ENCODE peak calls at places on chromosomes 7 and 10, in nine cellular contexts. Z, K, N, L, U, S, I, F and G are unnamed samples.

GRCh38 chr10:35274511-35275060 is 61.7 kb upstream of the CCNY start:
- DNase-seq in L (no peak), I (no peak), K (no peak), N (no peak), S (no peak), F (no peak), Z (no peak), U (no peak), G (no peak)

GRCh38 chr7:21383217-21383832 is 44.6 kb upstream of the SP4 start:
- DNase-seq in L (no peak), I (no peak), K (no peak), U (no peak), S (no peak), F (no peak), Z (no peak), N (no peak), G (no peak)

GRCh38 chr7:158386866-158387820 is 200.5 kb downstream of the PTPRN2 start:
- DNase-seq in L (no peak), Z (no peak), U (no peak), N (no peak), K (no peak), I (no peak), F (no peak), S (no peak), G (no peak)

GRCh38 chr7:29135851-29136250 is 10.5 kb downstream of the CPVL start:
- DNase-seq in S (no peak), Z (no peak), K (no peak), N (no peak), L (no peak), I (no peak), U (no peak), F (no peak), G (no peak)

GRCh38 chr7:101622609-101623178 is 6.4 kb downstream of the MYL10 start:
- DNase-seq in U (no peak), K (no peak), L (no peak), F (no peak), I (no peak), S (no peak), Z (no peak), N (no peak), G (no peak)

GRCh38 chr10:31090894-31091607 is 59.4 kb upstream of the ZNF438 start:
- DNase-seq in N (no peak), Z (no peak), F (no peak), S (no peak), U (peak), L (no peak), K (no peak), I (no peak), G (no peak)

GRCh38 chr7:66859794-66860645 is 61.0 kb upstream of the TMEM248 start:
- DNase-seq in Z (no peak), I (no peak), N (peak), S (no peak), F (no peak), L (no peak), U (no peak), K (peak), G (no peak)

GRCh38 chr7:1533569-1534329 is 3.2 kb downstream of the MAFK start:
- DNase-seq in S (peak), U (peak), I (no peak), K (peak), Z (peak), L (peak), N (no peak), F (peak), G (peak)

GRCh38 chr10:103932996-103933395 is 15.0 kb upstream of the STN1 start:
- DNase-seq in L (no peak), U (no peak), I (no peak), F (no peak), N (no peak), Z (no peak), K (no peak), S (no peak), G (no peak)

GRCh38 chr10:78543749-78544446 is 510.2 kb downstream of the RPS24 start:
- DNase-seq in N (no peak), S (no peak), U (peak), F (no peak), L (no peak), I (peak), K (peak), Z (no peak), G (no peak)

GRCh38 chr10:10716972-10717371 is 300.7 kb upstream of the CELF2 start:
- DNase-seq in S (no peak), I (no peak), N (no peak), F (no peak), Z (no peak), L (no peak), K (no peak), U (no peak), G (no peak)

GRCh38 chr7:7819442-7820247 is 101.2 kb upstream of the RPA3 start:
- DNase-seq in U (no peak), K (no peak), I (no peak), N (no peak), S (no peak), Z (no peak), F (no peak), L (no peak), G (no peak)

GRCh38 chr10:29734640-29734979 is 99.8 kb upstream of the SVIL start:
- DNase-seq in L (no peak), Z (no peak), N (no peak), F (no peak), I (no peak), K (no peak), S (no peak), U (no peak), G (peak)

GRCh38 chr7:148893071-148893470 is 9.0 kb upstream of the EZH2 start:
- DNase-seq in I (no peak), U (no peak), L (no peak), F (no peak), S (no peak), K (no peak), Z (no peak), N (no peak), G (no peak)

GRCh38 chr10:74863508-74863907 is 37.1 kb downstream of the KAT6B start:
- DNase-seq in K (no peak), I (no peak), L (no peak), S (no peak), N (no peak), F (no peak), Z (no peak), U (peak), G (no peak)

GRCh38 chr7:146858690-146859089 is 742.1 kb downstream of the CNTNAP2 start:
- DNase-seq in L (no peak), Z (no peak), I (no peak), F (no peak), N (no peak), K (no peak), S (no peak), U (no peak), G (no peak)

GRCh38 chr10:81838950-81839349 is 36.0 kb upstream of the NRG3 start:
- DNase-seq in N (no peak), F (peak), I (no peak), L (no peak), S (no peak), K (peak), U (no peak), Z (no peak), G (peak)

GRCh38 chr10:125886914-125887512 is 5.9 kb upstream of the DHX32 start:
- DNase-seq in Z (no peak), S (no peak), L (peak), I (no peak), U (no peak), N (no peak), F (no peak), K (no peak), G (peak)

GRCh38 chr10:80382989-80383388 is 25.4 kb upstream of the PRXL2A start:
- DNase-seq in L (peak), S (no peak), K (peak), F (peak), I (no peak), Z (peak), N (peak), U (peak), G (peak)

GRCh38 chr10:117107280-117107679 is 30.8 kb downstream of the VAX1 start:
- DNase-seq in N (no peak), U (no peak), I (no peak), F (no peak), Z (no peak), L (no peak), K (no peak), S (no peak), G (no peak)